ENCODE peak calls at places on chromosomes 12 and 14, in nine cellular contexts. E is GOT3; T is AML-193; U is stimulated activated CD4-positive, alpha-beta T cell treated with anti-CD3 and anti-CD28 coated beads, Interleukin-1b, Interleukin-23, amount 100 ng/mL, for 24 hours; V is nephron progenitor cell; M is activated CD4-positive, alpha-beta T cell treated with anti-CD3 and anti-CD28 coated beads for 1 hour; F is KG1; Z is astrocyte of the spinal cord; S is activated B cell treated with CpG ODN at 0.5 μM for 24 hours. D is an unnamed sample.

GRCh38 chr12:90216815-90217214 is 508.2 kb upstream of the ATP2B1 start:
- DNase-seq in T (peak), V (no peak), E (no peak), Z (peak), M (no peak), F (peak), S (no peak), U (no peak), D (no peak)

GRCh38 chr14:89123851-89124250 is 293.2 kb downstream of the FOXN3 start:
- DNase-seq in U (no peak), S (no peak), M (no peak), T (no peak), E (no peak), F (no peak), Z (no peak), V (no peak), D (no peak)

GRCh38 chr12:96240656-96241055 is 46.5 kb downstream of the ELK3 start:
- DNase-seq in T (no peak), E (no peak), S (no peak), U (no peak), Z (peak), V (no peak), F (no peak), M (no peak), D (no peak)

GRCh38 chr14:32986791-32987545 is 48.3 kb downstream of the NPAS3 start:
- DNase-seq in F (no peak), T (no peak), M (no peak), E (no peak), U (no peak), Z (peak), V (peak), S (no peak), D (peak)

GRCh38 chr12:16609140-16609539 is 3.2 kb upstream of the LMO3 start:
- DNase-seq in U (no peak), F (no peak), S (no peak), Z (no peak), V (no peak), E (no peak), T (no peak), M (no peak), D (no peak)

GRCh38 chr12:107449891-107450290 is 235.7 kb upstream of the PWP1 start:
- DNase-seq in S (no peak), V (no peak), T (no peak), E (no peak), Z (peak), U (no peak), M (no peak), F (no peak), D (no peak)

GRCh38 chr14:91418387-91419043 is 895 bp upstream of the CCDC88C start:
- DNase-seq in M (peak), E (no peak), U (no peak), F (peak), Z (peak), S (peak), V (peak), T (peak), D (peak)

GRCh38 chr14:75126121-75126544 is 715 bp downstream of the NEK9 start:
- DNase-seq in M (no peak), S (no peak), E (no peak), T (peak), U (no peak), Z (peak), V (no peak), F (no peak), D (no peak)

GRCh38 chr12:11780521-11781101 is 131.1 kb downstream of the ETV6 start:
- DNase-seq in S (no peak), V (no peak), F (no peak), T (no peak), Z (no peak), E (no peak), M (no peak), U (no peak), D (no peak)

GRCh38 chr12:121577443-121578180 is 3.2 kb downstream of the KDM2B start:
- DNase-seq in S (no peak), E (no peak), Z (no peak), F (no peak), V (peak), U (no peak), M (no peak), T (no peak), D (no peak)

GRCh38 chr14:73260574-73260973 is 23.3 kb downstream of the PAPLN start:
- DNase-seq in Z (no peak), U (no peak), F (no peak), S (no peak), M (no peak), T (no peak), E (no peak), V (no peak), D (no peak)

GRCh38 chr14:22283000-22283399 is 306.0 kb downstream of the DAD1 start:
- DNase-seq in F (no peak), Z (no peak), S (no peak), M (no peak), V (no peak), E (no peak), T (no peak), U (no peak), D (no peak)

GRCh38 chr14:49483266-49483665 is 102.9 kb downstream of the RPS29 start:
- DNase-seq in V (no peak), Z (no peak), S (no peak), E (no peak), T (no peak), M (no peak), U (no peak), F (no peak), D (no peak)

GRCh38 chr12:100656806-100657205 is 83.3 kb downstream of the GAS2L3 start:
- DNase-seq in V (no peak), M (no peak), Z (no peak), U (no peak), F (no peak), T (no peak), S (no peak), E (no peak), D (no peak)

GRCh38 chr12:45725631-45726593 is 3.6 kb upstream of the ARID2 start:
- DNase-seq in Z (peak), M (no peak), E (no peak), F (peak), S (no peak), V (peak), U (no peak), T (peak), D (no peak)

GRCh38 chr12:132523576-132524331 is 33.8 kb downstream of the FBRSL1 start:
- DNase-seq in M (peak), F (no peak), T (peak), S (peak), E (no peak), U (peak), V (peak), Z (peak), D (peak)

GRCh38 chr14:88384653-88385205 is 728 bp upstream of the SPATA7 start:
- DNase-seq in M (no peak), U (no peak), Z (no peak), F (no peak), V (no peak), S (no peak), T (peak), E (no peak), D (no peak)

GRCh38 chr12:64194333-64195149 is 27.6 kb downstream of the KICS2 start:
- DNase-seq in U (no peak), S (no peak), T (no peak), E (no peak), M (no peak), V (no peak), F (no peak), Z (peak), D (no peak)

GRCh38 chr12:111150476-111150875 is 218.4 kb downstream of the PHETA1 start:
- DNase-seq in M (no peak), E (no peak), V (no peak), T (no peak), S (no peak), Z (no peak), U (no peak), F (no peak), D (no peak)

GRCh38 chr14:96274122-96274910 is 18.3 kb downstream of the BDKRB1 start:
- DNase-seq in F (no peak), T (no peak), Z (no peak), M (no peak), U (no peak), E (no peak), V (no peak), S (no peak), D (no peak)

GRCh38 chr12:30152705-30153104 is 369.0 kb upstream of the TMTC1 start:
- DNase-seq in U (no peak), V (no peak), T (no peak), Z (no peak), M (no peak), E (no peak), F (no peak), S (no peak), D (no peak)

GRCh38 chr14:52950410-52950897 is 396 bp downstream of the FERMT2 start:
- DNase-seq in U (no peak), Z (peak), T (no peak), E (no peak), V (peak), S (peak), F (no peak), M (no peak), D (peak)

GRCh38 chr12:1533602-1534304 is 60.6 kb downstream of the FBXL14 start:
- DNase-seq in Z (peak), M (no peak), S (peak), U (peak), F (peak), T (peak), V (no peak), E (no peak), D (no peak)

GRCh38 chr14:96255501-96256366 is at the start of gene BDKRB1:
- DNase-seq in S (no peak), F (no peak), M (no peak), T (no peak), U (no peak), V (no peak), Z (peak), E (no peak), D (no peak)

GRCh38 chr12:42338280-42338679 is 12.3 kb downstream of the PPHLN1 start:
- DNase-seq in T (no peak), V (no peak), M (no peak), Z (no peak), F (no peak), E (no peak), U (no peak), S (no peak), D (no peak)

GRCh38 chr14:20627337-20628032 is 14.0 kb downstream of the OR6S1 start:
- DNase-seq in Z (no peak), T (no peak), U (no peak), S (no peak), E (no peak), M (no peak), F (no peak), V (no peak), D (no peak)

GRCh38 chr14:27145170-27145569 is 547.3 kb upstream of the NOVA1 start:
- DNase-seq in S (no peak), M (no peak), T (no peak), E (no peak), V (no peak), Z (no peak), U (no peak), F (no peak), D (no peak)

GRCh38 chr14:22872833-22873520 is 1.4 kb downstream of the LRP10 start:
- DNase-seq in U (no peak), V (no peak), F (no peak), Z (no peak), S (no peak), M (no peak), T (no peak), E (no peak), D (no peak)

GRCh38 chr14:76193696-76194095 is 42.0 kb downstream of the GPATCH2L start:
- DNase-seq in V (no peak), M (no peak), F (no peak), S (no peak), U (no peak), E (no peak), T (no peak), Z (no peak), D (no peak)

GRCh38 chr14:36057452-36058142 is 118.9 kb downstream of the PTCSC3 start:
- DNase-seq in V (no peak), S (no peak), E (no peak), T (no peak), U (no peak), Z (peak), M (no peak), F (no peak), D (no peak)

GRCh38 chr12:104903648-104904423 is 54.3 kb downstream of the SLC41A2 start:
- DNase-seq in M (no peak), E (no peak), S (no peak), F (no peak), U (no peak), Z (peak), V (no peak), T (no peak), D (no peak)

GRCh38 chr12:14284189-14284722 is 81.2 kb upstream of the ATF7IP start:
- DNase-seq in F (no peak), S (no peak), Z (no peak), M (no peak), U (no peak), E (no peak), T (no peak), V (peak), D (no peak)

GRCh38 chr14:34000396-34000795 is 49.5 kb upstream of the EGLN3 start:
- DNase-seq in T (no peak), M (no peak), Z (no peak), U (no peak), V (no peak), F (no peak), S (no peak), E (no peak), D (no peak)

GRCh38 chr12:4030938-4031702 is 157.9 kb upstream of the PARP11 start:
- DNase-seq in M (peak), T (peak), S (peak), E (peak), U (peak), Z (peak), V (peak), F (peak), D (peak)

GRCh38 chr12:95385246-95385645 is 88.7 kb upstream of the METAP2 start:
- DNase-seq in V (no peak), U (no peak), M (no peak), E (no peak), S (no peak), Z (peak), F (no peak), T (no peak), D (no peak)

GRCh38 chr14:99118046-99118721 is 153.8 kb downstream of the BCL11B start:
- DNase-seq in T (no peak), Z (no peak), E (no peak), M (no peak), V (peak), F (no peak), S (no peak), U (no peak), D (peak)

GRCh38 chr14:91732859-91733477 is 1.1 kb upstream of the CATSPERB start:
- DNase-seq in U (no peak), V (no peak), M (no peak), Z (no peak), S (no peak), E (no peak), T (no peak), F (no peak), D (no peak)

D was measured in dorsolateral prefrontal cortex.